ENCODE peak calls at places on chromosomes 3 and 15, in ten cellular contexts. J is endothelial cell of umbilical vein, O is spleen, Y is epithelial cell of proximal tubule, K is IMR-90, A is HCT116, Z is ovary, P is left lung, G is cardiac muscle cell, F is fibroblast of the aortic adventitia. D is an unnamed sample.

GRCh38 chr3:100263583-100263982 is 2.8 kb downstream of the TBC1D23 start:
- DNase-seq in A (no peak), O (no peak), J (no peak), F (no peak), Z (no peak), Y (no peak), G (no peak), P (no peak), K (no peak), D (peak)

GRCh38 chr15:85825719-85826118 is 31.0 kb upstream of the KLHL25 start:
- DNase-seq in Z (no peak), Y (no peak), O (no peak), A (no peak), G (no peak), F (no peak), J (no peak), P (no peak), K (no peak), D (peak)

GRCh38 chr15:62058327-62059028 is 1.8 kb downstream of the VPS13C start:
- DNase-seq in A (no peak), J (no peak), G (no peak), O (no peak), P (no peak), F (no peak), K (no peak), Z (no peak), Y (no peak), D (no peak)

GRCh38 chr3:161343540-161343939 is 27.8 kb downstream of the SPTSSB start:
- DNase-seq in Z (no peak), O (no peak), K (no peak), G (no peak), J (no peak), P (no peak), F (no peak), Y (no peak), A (no peak), D (no peak)

GRCh38 chr3:10783360-10784346 is 32.4 kb upstream of the SLC6A11 start:
- DNase-seq in P (no peak), K (peak), G (peak), A (peak), J (peak), Z (no peak), Y (no peak), O (no peak), F (peak), D (peak)

GRCh38 chr15:92881570-92881837 is 18.6 kb upstream of the CHD2 start:
- DNase-seq in J (no peak), K (no peak), Z (no peak), F (no peak), G (no peak), O (no peak), Y (no peak), A (no peak), P (no peak), D (no peak)

GRCh38 chr3:186785517-186786018 is 2.2 kb downstream of the EIF4A2 start:
- DNase-seq in Z (no peak), Y (no peak), G (no peak), K (no peak), O (no peak), F (peak), J (no peak), A (no peak), P (no peak), D (no peak)

GRCh38 chr15:25372298-25372697 is 66.5 kb downstream of the UBE3A start:
- DNase-seq in K (peak), G (no peak), J (peak), A (no peak), F (peak), P (no peak), Y (no peak), Z (no peak), O (no peak), D (peak)

GRCh38 chr3:194540268-194540937 is 53.6 kb upstream of the ATP13A3 start:
- DNase-seq in Y (no peak), A (no peak), J (peak), G (no peak), F (peak), Z (no peak), K (peak), P (no peak), O (peak), D (no peak)

GRCh38 chr15:30941520-30941919 is 37.8 kb downstream of the FAN1 start:
- DNase-seq in F (no peak), O (no peak), A (no peak), Y (no peak), K (no peak), J (no peak), G (no peak), P (no peak), Z (no peak), D (no peak)

GRCh38 chr3:111143-112069 is 85.2 kb upstream of the CHL1 start:
- DNase-seq in K (no peak), P (peak), O (no peak), Y (no peak), F (no peak), J (no peak), A (no peak), G (no peak), Z (no peak), D (peak)

GRCh38 chr3:184176377-184177330 is 2.0 kb downstream of the AP2M1 start:
- DNase-seq in Y (peak), G (peak), Z (peak), F (peak), J (peak), A (peak), P (no peak), O (peak), K (peak), D (peak)

DNA sequence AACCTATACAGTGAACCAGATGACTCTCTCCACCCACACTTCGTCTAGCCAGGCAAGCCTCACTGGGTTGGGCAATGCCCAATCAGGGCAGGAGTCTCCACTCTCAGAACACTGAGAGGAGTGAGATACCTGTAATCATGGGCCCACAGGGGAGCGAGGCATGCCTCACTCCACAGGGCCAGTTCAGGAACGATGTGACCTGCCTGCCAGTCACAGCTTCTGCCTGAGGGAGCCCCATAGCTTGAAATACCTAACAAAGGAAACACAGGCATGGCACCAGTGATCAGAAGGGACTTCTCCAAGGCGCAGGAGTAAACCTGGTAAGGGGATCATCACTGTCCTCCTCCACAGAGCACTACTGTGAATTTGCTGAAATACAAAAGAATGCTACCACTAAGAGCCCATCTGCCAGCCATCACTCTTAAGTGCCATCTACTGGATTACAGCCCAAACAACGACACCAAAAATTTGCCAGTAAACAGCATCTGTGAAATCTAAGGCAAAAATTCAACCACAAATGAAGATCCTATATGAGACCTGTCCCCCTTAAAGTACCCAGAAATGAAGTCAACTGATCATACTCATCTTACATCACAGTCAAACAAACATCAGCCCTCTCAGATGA is 689.9 kb upstream of the SEMA6D start:
- DNase-seq in K (no peak), G (no peak), O (no peak), F (no peak), A (no peak), P (no peak), Z (no peak), J (no peak), Y (no peak), D (peak)
- TF ChIP-seq CTCF in K (no peak), G (no peak), O (no peak), F (no peak), A (no peak), P (no peak), Z (no peak), J (no peak), Y (peak), D (no peak)

GRCh38 chr3:159839561-159840379 is 148.9 kb upstream of the IL12A start:
- DNase-seq in K (no peak), Y (no peak), F (no peak), J (no peak), A (no peak), G (peak), O (no peak), P (peak), Z (no peak), D (peak)
- H3K4me3 ChIP-seq in K (no peak), Y (peak), F (no peak), J (no peak), A (no peak), G (peak), O (peak), P (peak), Z (peak), D (peak)

DNA sequence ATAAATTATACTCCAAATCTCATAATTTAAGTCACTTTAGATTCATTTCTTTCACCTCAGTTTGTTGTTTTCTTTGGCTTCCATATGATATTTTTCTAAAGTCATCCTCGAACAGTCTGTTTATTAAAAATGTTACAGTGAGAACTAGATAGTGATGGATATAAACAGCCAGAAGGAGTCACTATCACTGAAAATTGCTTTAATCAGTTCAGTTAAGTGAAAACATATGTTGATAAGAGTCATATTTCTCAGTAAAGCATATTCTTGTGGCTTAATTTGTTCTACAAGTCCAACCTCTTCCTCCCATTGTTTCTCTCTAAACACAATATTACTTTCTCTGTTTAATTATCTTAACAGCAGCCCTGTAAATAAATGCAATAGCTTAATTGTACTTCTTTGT is 427.5 kb upstream of the ALCAM start:
- DNase-seq in P (no peak), F (peak), J (peak), O (no peak), G (no peak), A (no peak), Y (no peak), K (peak), Z (no peak), D (no peak)
- TF ChIP-seq CTCF in P (no peak), F (no peak), J (no peak), O (no peak), G (peak), A (peak), Y (no peak), K (peak), Z (no peak), D (no peak)

DNA sequence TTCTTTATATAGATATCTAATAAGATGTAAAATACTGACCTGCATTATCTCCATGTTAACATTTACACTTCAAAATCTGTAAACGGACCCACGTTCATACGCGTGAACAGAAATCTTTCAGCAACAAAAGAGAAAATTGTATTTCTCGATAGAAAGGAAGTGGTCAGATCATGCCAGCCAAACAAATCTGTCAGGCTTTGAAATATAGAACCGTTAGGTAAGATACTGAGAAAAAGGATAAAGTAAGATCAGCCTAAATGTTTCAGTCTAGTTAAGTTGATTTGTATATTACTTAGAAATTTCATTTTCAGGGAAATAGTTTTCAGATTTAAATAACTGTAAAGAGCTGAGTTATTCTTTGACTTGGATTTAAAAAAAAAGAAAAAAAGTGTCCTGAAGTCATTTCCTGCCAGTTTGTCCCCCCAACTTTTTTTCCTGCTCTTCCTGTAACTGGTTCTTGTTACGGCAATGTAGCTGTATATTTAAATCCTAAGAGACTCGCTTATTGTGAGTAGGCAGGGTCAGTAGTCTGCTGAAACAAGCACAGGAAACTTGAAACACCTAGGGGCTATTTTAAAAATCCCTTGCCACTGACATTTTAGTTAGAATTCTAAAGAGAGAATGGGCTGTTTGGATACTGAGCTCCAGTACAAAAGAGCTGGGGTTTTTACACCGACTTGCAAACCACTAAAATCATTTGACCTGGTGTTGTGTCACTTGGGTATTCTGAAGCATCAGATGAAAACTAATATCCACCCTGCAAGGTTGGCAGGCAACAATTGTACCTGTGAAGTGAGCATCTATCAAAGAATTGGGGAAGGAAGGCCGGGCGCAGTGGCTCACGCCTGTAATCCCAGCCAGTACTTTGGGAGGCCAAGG is 237.5 kb downstream of the UBE2E2 start:
- DNase-seq in G (no peak), O (no peak), P (no peak), J (no peak), Z (no peak), F (no peak), K (no peak), Y (no peak), A (no peak), D (no peak)
- H3K4me3 ChIP-seq in G (no peak), O (peak), P (no peak), J (no peak), Z (no peak), F (no peak), K (no peak), Y (no peak), A (no peak), D (no peak)

DNA sequence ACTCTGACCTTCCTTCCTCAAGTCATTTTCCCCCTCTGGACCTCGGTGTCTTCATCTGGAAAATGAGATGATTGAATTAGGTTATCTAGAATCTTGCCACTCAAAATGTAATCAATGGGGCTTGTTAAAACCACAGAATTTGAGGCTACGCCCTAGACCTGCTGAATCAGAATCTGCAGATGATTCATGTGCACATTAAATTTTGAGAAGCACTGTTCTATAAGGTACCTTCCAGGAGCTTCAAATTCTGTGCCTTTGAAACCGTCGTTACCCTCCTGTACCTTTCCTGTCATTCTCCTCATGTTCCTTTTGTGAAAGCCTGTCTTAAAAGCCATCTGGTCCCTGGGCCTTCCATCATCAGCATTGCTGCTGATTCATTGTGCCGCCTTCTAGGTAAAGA is 172.4 kb upstream of the TOPAZ1 start:
- DNase-seq in Y (no peak), Z (no peak), O (no peak), G (no peak), J (no peak), K (no peak), P (no peak), A (no peak), F (no peak), D (peak)
- TF ChIP-seq CTCF in Y (no peak), Z (no peak), O (no peak), G (no peak), J (no peak), K (no peak), P (no peak), A (no peak), F (no peak), D (no peak)

DNA sequence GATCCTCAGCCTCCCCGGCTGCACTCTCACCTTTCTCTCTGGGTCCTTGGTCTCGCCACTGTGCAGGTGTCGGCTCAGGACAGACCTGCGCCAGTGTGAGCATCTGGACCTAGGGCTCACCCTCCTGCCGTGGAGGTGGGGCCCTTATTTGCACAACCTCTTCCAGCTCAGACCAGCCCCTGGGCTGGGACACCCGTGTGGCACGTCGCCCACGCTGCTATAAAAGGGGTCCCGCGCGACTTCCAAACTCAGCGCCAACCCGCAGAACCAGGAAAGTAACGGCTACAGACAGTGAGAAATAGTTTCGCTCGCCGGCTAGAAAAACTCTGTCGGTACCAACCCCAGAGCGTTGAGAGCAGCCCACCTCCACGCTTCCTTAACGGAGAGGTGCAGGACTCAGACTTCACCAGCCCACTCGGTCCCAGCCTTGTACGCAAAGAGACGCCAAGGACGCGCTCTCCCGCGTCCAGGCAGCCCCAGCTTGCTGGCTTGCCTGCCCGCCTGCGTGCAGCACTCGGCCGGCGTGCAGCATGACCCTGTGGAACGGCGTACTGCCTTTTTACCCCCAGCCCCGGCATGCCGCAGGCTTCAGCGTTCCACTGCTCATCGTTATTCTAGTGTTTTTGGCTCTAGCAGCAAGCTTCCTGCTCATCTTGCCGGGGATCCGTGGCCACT is at the start of the genes DUOX2 and DUOXA2:
- DNase-seq in Y (no peak), P (no peak), K (no peak), Z (no peak), F (no peak), A (no peak), J (no peak), O (no peak), G (peak), D (no peak)
- H3K4me3 ChIP-seq in Y (no peak), P (no peak), K (no peak), Z (no peak), F (no peak), A (no peak), J (no peak), O (peak), G (peak), D (no peak)

GRCh38 chr3:79724206-79724605 is 43.6 kb downstream of the ROBO1 start:
- DNase-seq in Z (no peak), G (no peak), K (no peak), Y (peak), F (no peak), P (no peak), O (no peak), J (no peak), A (no peak), D (no peak)
- TF ChIP-seq CTCF in Z (no peak), G (no peak), K (no peak), Y (peak), F (no peak), P (no peak), O (no peak), J (no peak), A (no peak), D (peak)

DNA sequence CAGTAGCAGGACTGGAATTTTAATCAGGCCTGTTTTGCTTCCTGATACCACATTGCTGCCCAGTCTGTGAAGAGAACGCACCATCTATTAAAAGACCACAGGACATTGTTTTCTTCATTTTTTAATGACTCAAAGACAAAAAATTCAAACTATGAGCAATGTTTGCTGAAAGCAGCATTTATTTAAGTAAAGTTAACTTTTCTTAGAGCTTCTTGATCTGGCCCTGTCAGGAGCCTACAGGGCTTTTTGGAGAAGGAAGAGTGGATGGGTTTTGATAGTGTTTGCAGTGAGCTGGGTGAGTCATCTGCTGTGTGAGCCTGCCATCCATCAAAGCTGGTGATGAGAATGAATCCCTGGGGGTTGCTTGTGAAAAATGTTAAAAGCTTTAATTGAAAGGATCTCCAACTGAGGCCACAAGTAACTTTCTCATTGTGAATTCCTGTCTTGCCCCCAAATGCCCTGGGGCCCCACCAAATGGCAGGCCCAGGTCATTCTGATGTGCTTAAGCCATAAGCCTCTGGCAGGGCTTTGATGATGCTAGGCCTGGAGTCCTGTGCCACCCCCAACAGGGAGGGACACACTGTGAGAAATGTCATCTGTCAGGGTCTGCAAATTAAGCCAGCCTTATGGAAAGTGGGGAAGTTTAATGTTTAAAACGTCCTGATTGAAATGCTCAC is 136.2 kb upstream of the PFN2 start:
- DNase-seq in Z (no peak), Y (no peak), G (no peak), K (peak), P (no peak), J (no peak), A (no peak), F (peak), O (no peak), D (peak)
- H3K4me3 ChIP-seq in Z (no peak), Y (no peak), G (no peak), K (no peak), P (no peak), J (no peak), A (no peak), F (no peak), O (no peak), D (no peak)

DNA sequence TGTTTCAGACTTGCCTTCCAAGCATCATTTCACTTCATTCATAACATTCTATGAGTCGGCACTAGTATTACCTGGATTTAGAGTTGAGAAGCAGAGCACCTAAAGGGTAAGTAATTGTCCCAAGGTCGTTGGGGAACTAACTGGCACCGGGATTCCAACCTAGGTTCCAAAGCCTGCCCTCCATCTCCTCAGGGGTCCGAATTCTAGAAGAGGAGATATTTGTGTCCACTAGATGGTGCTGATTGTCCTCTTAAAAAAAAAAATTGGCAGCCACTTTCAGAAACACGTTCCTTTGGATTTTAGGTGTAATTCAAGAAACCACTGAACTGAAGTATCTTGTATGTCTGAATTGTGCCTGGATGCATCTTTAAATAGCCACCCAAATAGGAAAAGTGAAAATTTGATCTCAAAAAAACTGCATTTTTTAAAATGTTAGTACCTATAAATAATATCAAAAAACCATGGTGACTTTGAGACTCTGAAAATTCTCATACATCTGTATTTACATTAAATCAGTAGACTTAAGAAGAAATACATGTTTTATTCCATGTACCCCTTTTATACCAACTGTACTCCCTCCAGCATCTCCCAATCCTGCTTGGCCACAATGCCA is 3.9 kb upstream of the FSIP1 start:
- DNase-seq in Z (no peak), G (peak), K (peak), J (peak), Y (no peak), P (no peak), F (peak), A (peak), O (no peak), D (peak)
- TF ChIP-seq CTCF in Z (peak), G (peak), K (peak), J (peak), Y (peak), P (peak), F (peak), A (peak), O (peak), D (peak)